ENCODE peak calls at places on chromosomes 3 and 15, in nine cellular contexts. Y is testis, R is PC-9, D is heart right ventricle, V is stomach, E is mucosa of descending colon, J is colonic mucosa, N is neural progenitor cell, B is cardiac muscle cell. U is an unnamed sample. For H3K4me1, the result is how much of the 10 kb centered on the place peaks cover.

GRCh38 chr3:52268036-52268435 is 10.4 kb downstream of the WDR82 start:
- DNase-seq in V (no peak), E (peak), B (no peak), D (no peak), J (no peak), N (no peak), Y (no peak), R (no peak), U (no peak)

GRCh38 chr3:195441971-195442572 is 748 bp downstream of the ACAP2 start:
- DNase-seq in B (peak), N (peak), D (peak), R (peak), Y (peak), E (peak), V (peak), J (peak), U (peak)

GRCh38 chr3:66037330-66037985 is 1.3 kb downstream of the MAGI1 start:
- DNase-seq in D (peak), J (peak), R (peak), V (peak), B (peak), N (peak), Y (peak), E (peak), U (peak)

GRCh38 chr15:76340198-76340801 is 3.7 kb downstream of the ISL2 start:
- DNase-seq in E (peak), R (no peak), B (peak), J (no peak), D (peak), Y (no peak), V (no peak), N (peak), U (no peak)

GRCh38 chr3:147838650-147839049 is 429.5 kb downstream of the ZIC1 start:
- DNase-seq in D (no peak), N (no peak), J (no peak), E (no peak), B (no peak), R (no peak), Y (no peak), V (no peak), U (no peak)

GRCh38 chr3:181860243-181860642 is 148.5 kb downstream of the SOX2 start:
- DNase-seq in V (no peak), N (no peak), Y (no peak), R (no peak), D (no peak), J (no peak), E (no peak), B (no peak), U (no peak)

GRCh38 chr3:43004282-43004681 is 25.2 kb downstream of the GASK1A start:
- DNase-seq in E (no peak), J (no peak), R (no peak), N (no peak), D (no peak), V (no peak), Y (no peak), B (no peak), U (no peak)

GRCh38 chr3:84885199-84885882 is 73.4 kb upstream of the CADM2 start:
- DNase-seq in R (no peak), E (no peak), B (no peak), V (peak), J (no peak), Y (no peak), N (no peak), D (no peak), U (no peak)

GRCh38 chr3:18423401-18424212 is 1.5 kb downstream of the SATB1 start:
- DNase-seq in E (peak), B (peak), D (peak), V (peak), R (peak), N (peak), J (peak), Y (peak), U (no peak)

GRCh38 chr3:25556504-25556903 is 108.2 kb downstream of the TOP2B start:
- DNase-seq in V (no peak), N (no peak), E (no peak), Y (no peak), R (no peak), J (no peak), B (no peak), D (no peak), U (no peak)

GRCh38 chr15:29687939-29688884 is 134.1 kb downstream of the TJP1 start:
- DNase-seq in R (no peak), Y (peak), J (peak), B (no peak), V (peak), E (peak), D (no peak), N (no peak), U (no peak)

GRCh38 chr3:139310474-139310933 is 33.3 kb upstream of the MRPS22 start:
- DNase-seq in Y (no peak), B (no peak), N (no peak), E (no peak), D (no peak), V (no peak), J (no peak), R (peak), U (no peak)

GRCh38 chr15:101219441-101219840 is 32.4 kb downstream of the CHSY1 start:
- DNase-seq in Y (no peak), N (no peak), V (no peak), J (no peak), E (no peak), R (no peak), D (no peak), B (no peak), U (no peak)

GRCh38 chr3:143595456-143596077 is 252.7 kb downstream of the SLC9A9 start:
- DNase-seq in Y (no peak), J (no peak), V (no peak), R (no peak), D (no peak), B (no peak), N (no peak), E (no peak), U (no peak)

GRCh38 chr3:152030320-152030719 is 156.9 kb downstream of the SUCNR1 start:
- DNase-seq in R (no peak), N (no peak), V (no peak), Y (no peak), J (no peak), E (no peak), D (no peak), B (no peak), U (no peak)

GRCh38 chr3:39280569-39280968 is 733 bp upstream of the CX3CR1 start:
- DNase-seq in J (no peak), D (no peak), N (no peak), E (no peak), Y (no peak), B (no peak), V (no peak), R (no peak), U (no peak)

GRCh38 chr3:141294300-141294699 is 62.7 kb downstream of the PXYLP1 start:
- DNase-seq in N (no peak), Y (no peak), J (no peak), E (no peak), D (no peak), V (no peak), R (no peak), B (no peak), U (no peak)

GRCh38 chr15:42151012-42151615 is 5.3 kb downstream of the PLA2G4F start:
- DNase-seq in D (no peak), E (peak), Y (no peak), V (no peak), N (no peak), J (no peak), R (no peak), B (no peak), U (no peak)

GRCh38 chr15:65085990-65086679 is 9.6 kb downstream of the KBTBD13 start:
- DNase-seq in Y (peak), D (no peak), N (peak), B (peak), E (peak), V (peak), R (no peak), J (peak), U (no peak)
- H3K4me1 ChIP-seq in Y (half or more), D (half or more), N (half or more), B (under half), E (under half), V (under half), R (under half), J (under half), U (half or more)

GRCh38 chr15:99571299-99571698 is 5.5 kb downstream of the MEF2A start:
- DNase-seq in J (no peak), E (no peak), D (no peak), R (no peak), Y (no peak), B (no peak), V (no peak), N (no peak), U (no peak)
- H3K4me1 ChIP-seq in J (under half), E (under half), D (half or more), R (under half), Y (under half), B (under half), V (under half), N (under half), U (half or more)

GRCh38 chr3:101828289-101828688 is 21.0 kb upstream of the NFKBIZ start:
- DNase-seq in D (no peak), V (no peak), Y (no peak), R (no peak), B (no peak), N (no peak), E (no peak), J (no peak), U (no peak)
- H3K4me1 ChIP-seq in D (under half), V (under half), Y (under half), R (under half), B (under half), N (under half), E (under half), J (under half), U (under half)

GRCh38 chr15:65363306-65363705 is 14.5 kb downstream of the IGDCC3 start:
- DNase-seq in E (no peak), J (no peak), N (no peak), V (no peak), R (no peak), B (no peak), Y (no peak), D (no peak), U (no peak)
- H3K4me1 ChIP-seq in E (under half), J (under half), N (under half), V (under half), R (under half), B (under half), Y (under half), D (under half), U (under half)

GRCh38 chr3:194364652-194365434 is 4.7 kb downstream of the LRRC15 start:
- DNase-seq in B (peak), E (peak), V (no peak), D (peak), N (no peak), J (peak), R (no peak), Y (peak), U (peak)
- H3K4me1 ChIP-seq in B (under half), E (under half), V (under half), D (under half), N (under half), J (under half), R (under half), Y (under half), U (under half)

GRCh38 chr3:9861626-9862130 is 17.9 kb upstream of the RPUSD3 start:
- DNase-seq in R (no peak), E (no peak), N (no peak), D (no peak), Y (no peak), V (no peak), B (no peak), J (no peak), U (no peak)

GRCh38 chr3:9866639-9867038 is 13.4 kb downstream of the CIDEC start:
- DNase-seq in E (no peak), V (no peak), R (no peak), N (no peak), J (no peak), B (no peak), Y (peak), D (no peak), U (no peak)

GRCh38 chr3:9861201-9861600 is 17.4 kb upstream of the RPUSD3 start:
- DNase-seq in N (no peak), E (no peak), Y (no peak), D (no peak), J (no peak), V (no peak), B (peak), R (no peak), U (no peak)

GRCh38 chr3:9859530-9860025 is 15.8 kb upstream of the RPUSD3 start:
- DNase-seq in Y (no peak), J (no peak), N (no peak), B (no peak), E (no peak), R (no peak), D (no peak), V (no peak), U (no peak)

DNA sequence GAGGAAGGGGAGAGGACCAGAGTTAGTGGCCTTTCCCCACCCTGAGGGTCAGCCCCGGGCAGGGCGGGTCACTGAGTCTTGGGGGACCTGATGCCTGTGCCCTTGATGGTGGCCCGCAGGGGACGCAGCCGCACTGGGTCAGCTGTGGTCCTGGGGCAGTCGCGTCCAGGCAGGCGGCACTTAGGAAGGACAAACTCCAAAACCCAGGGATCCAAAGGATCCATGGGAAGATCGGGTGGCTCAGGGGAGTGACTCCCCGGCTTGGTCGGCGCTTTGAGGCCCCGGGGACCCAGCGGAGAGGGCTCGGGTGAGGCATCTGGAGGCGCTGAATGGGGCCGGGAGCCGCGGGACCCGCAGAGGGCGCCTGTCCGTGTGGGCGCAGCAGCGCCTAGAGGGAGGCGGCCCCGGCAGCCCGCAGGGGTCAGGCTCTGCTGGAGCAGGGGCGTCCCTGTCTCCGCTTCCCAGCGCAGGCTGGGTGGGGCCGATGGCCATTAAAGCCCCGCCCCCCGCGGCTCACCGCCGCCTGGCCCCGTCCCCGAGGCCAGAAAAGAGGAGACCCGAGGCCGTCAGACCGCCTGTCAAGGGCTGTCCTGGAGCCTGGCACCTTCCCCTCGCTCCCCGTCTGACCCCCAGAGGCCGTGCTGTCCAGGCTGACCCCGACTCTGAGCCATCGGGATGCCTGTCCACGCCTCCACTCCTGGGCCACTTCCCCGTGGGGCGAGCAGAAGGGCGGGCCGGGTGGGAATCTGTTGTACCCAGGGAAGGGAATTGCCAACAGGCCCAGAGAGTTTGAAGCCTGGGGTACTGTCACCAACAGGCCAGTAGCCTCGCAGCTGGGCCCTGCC is 17.4 kb downstream of the CIDEC start:
- DNase-seq in D (peak), E (peak), B (peak), J (peak), V (peak), R (no peak), Y (peak), N (peak), U (peak)
- H3K4me1 ChIP-seq in D (under half), E (under half), B (under half), J (under half), V (under half), R (under half), Y (under half), N (under half), U (under half)

GRCh38 chr3:76827647-76828273 is 212.1 kb upstream of the ROBO2 start:
- DNase-seq in B (no peak), D (no peak), N (no peak), E (no peak), J (no peak), Y (no peak), R (no peak), V (no peak), U (no peak)
- H3K4me1 ChIP-seq in B (under half), D (under half), N (under half), E (under half), J (under half), Y (under half), R (under half), V (under half), U (under half)

DNA sequence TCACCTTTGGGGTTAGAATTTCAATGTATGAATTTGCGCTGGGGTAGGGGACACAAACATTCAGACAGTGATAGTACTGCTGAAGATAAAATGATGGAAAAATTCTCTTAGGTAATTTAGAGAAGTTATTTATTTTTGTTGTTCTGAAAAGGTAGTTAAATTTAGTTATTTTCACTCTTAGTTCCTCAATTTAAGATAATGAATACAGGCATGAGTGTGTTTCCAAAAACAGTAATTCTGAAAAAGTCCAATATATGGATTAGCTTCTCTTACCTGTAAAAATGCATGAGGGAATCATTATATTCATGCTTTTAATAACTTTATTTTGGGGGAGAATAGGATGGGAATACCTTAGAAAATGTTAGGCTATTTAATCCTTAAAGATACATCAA is 103.7 kb downstream of the FNDC3B start:
- DNase-seq in R (no peak), B (no peak), V (no peak), J (no peak), N (no peak), E (no peak), D (no peak), Y (no peak), U (no peak)
- H3K4me1 ChIP-seq in R (half or more), B (half or more), V (half or more), J (under half), N (under half), E (under half), D (half or more), Y (under half), U (half or more)

GRCh38 chr15:60536314-60536713 is 57.4 kb upstream of the ICE2 start:
- DNase-seq in D (no peak), B (no peak), R (no peak), J (no peak), N (no peak), V (no peak), Y (no peak), E (no peak), U (no peak)

GRCh38 chr15:60538129-60538528 is 59.2 kb upstream of the ICE2 start:
- DNase-seq in Y (no peak), N (no peak), B (no peak), V (no peak), E (no peak), R (no peak), D (no peak), J (no peak), U (no peak)

GRCh38 chr15:60539881-60540613 is 61.1 kb upstream of the ICE2 start:
- DNase-seq in V (no peak), E (no peak), R (no peak), Y (no peak), J (no peak), N (no peak), B (no peak), D (no peak), U (no peak)

GRCh38 chr15:60536951-60537350 is 58.0 kb upstream of the ICE2 start:
- DNase-seq in V (no peak), E (no peak), D (no peak), Y (no peak), B (no peak), J (no peak), R (no peak), N (no peak), U (no peak)

GRCh38 chr15:60539017-60539416 is 60.1 kb upstream of the ICE2 start:
- DNase-seq in N (no peak), R (no peak), J (no peak), V (no peak), Y (no peak), E (no peak), B (no peak), D (no peak), U (no peak)
- H3K4me1 ChIP-seq in N (under half), R (under half), J (under half), V (under half), Y (under half), E (under half), B (under half), D (half or more), U (half or more)

U was measured in psoas muscle.